ENCODE peak calls at places on chromosomes 3 and 15, in four cellular contexts. One of them, this sample, is unnamed.

GRCh38 chr3:167913218-167913902 is 177.8 kb downstream of the SERPINI1 start:
- DNase-seq in GM23338: peak
- DNase-seq in amniotic stem cell: no peak
- DNase-seq in cardiac fibroblast: peak
- DNase-seq in this sample: peak

GRCh38 chr15:73756947-73757513 is 3.9 kb upstream of the INSYN1 start:
- DNase-seq in GM23338: no peak
- DNase-seq in amniotic stem cell: no peak
- DNase-seq in cardiac fibroblast: no peak
- DNase-seq in this sample: no peak

GRCh38 chr3:128033102-128033501 is 19.1 kb upstream of the SEC61A1 start:
- DNase-seq in GM23338: no peak
- DNase-seq in amniotic stem cell: no peak
- DNase-seq in cardiac fibroblast: no peak
- DNase-seq in this sample: no peak

GRCh38 chr15:97168704-97169475 is 791.6 kb upstream of the ARRDC4 start:
- DNase-seq in GM23338: peak
- DNase-seq in amniotic stem cell: no peak
- DNase-seq in cardiac fibroblast: no peak
- DNase-seq in this sample: no peak

GRCh38 chr15:93265046-93265658 is 176.1 kb upstream of the RGMA start:
- DNase-seq in GM23338: no peak
- DNase-seq in amniotic stem cell: no peak
- DNase-seq in cardiac fibroblast: no peak
- DNase-seq in this sample: no peak

GRCh38 chr3:114418724-114419543 is 125.1 kb downstream of the TIGIT start:
- DNase-seq in GM23338: peak
- DNase-seq in amniotic stem cell: peak
- DNase-seq in cardiac fibroblast: peak
- DNase-seq in this sample: peak

GRCh38 chr3:190122198-190122771 is 1.6 kb upstream of the P3H2 start:
- DNase-seq in GM23338: peak
- DNase-seq in amniotic stem cell: no peak
- DNase-seq in cardiac fibroblast: peak
- DNase-seq in this sample: peak

GRCh38 chr3:193225726-193226125 is 15.3 kb upstream of the PLAAT1 start:
- DNase-seq in GM23338: peak
- DNase-seq in amniotic stem cell: no peak
- DNase-seq in cardiac fibroblast: no peak
- DNase-seq in this sample: no peak

GRCh38 chr15:53791616-53792015 is 32.2 kb upstream of the WDR72 start:
- DNase-seq in GM23338: no peak
- DNase-seq in amniotic stem cell: no peak
- DNase-seq in cardiac fibroblast: no peak
- DNase-seq in this sample: no peak

GRCh38 chr3:190989213-190989612 is 126.7 kb upstream of the GMNC start:
- DNase-seq in GM23338: no peak
- DNase-seq in amniotic stem cell: no peak
- DNase-seq in cardiac fibroblast: no peak
- DNase-seq in this sample: no peak

GRCh38 chr3:161854232-161854771 is 357.7 kb downstream of the OTOL1 start:
- DNase-seq in GM23338: peak
- DNase-seq in amniotic stem cell: no peak
- DNase-seq in cardiac fibroblast: peak
- DNase-seq in this sample: peak

GRCh38 chr3:116393199-116393598 is 52.1 kb downstream of the LSAMP start:
- DNase-seq in GM23338: no peak
- DNase-seq in amniotic stem cell: no peak
- DNase-seq in cardiac fibroblast: no peak
- DNase-seq in this sample: no peak

GRCh38 chr3:184560992-184561328 is 625 bp upstream of the EPHB3 start:
- DNase-seq in GM23338: no peak
- DNase-seq in amniotic stem cell: no peak
- DNase-seq in cardiac fibroblast: no peak
- DNase-seq in this sample: no peak

GRCh38 chr3:156516951-156517350 is 38.0 kb downstream of the SSR3 start:
- DNase-seq in GM23338: no peak
- DNase-seq in amniotic stem cell: no peak
- DNase-seq in cardiac fibroblast: no peak
- DNase-seq in this sample: no peak

GRCh38 chr15:69081310-69082004 is 67.0 kb downstream of the NOX5 start:
- DNase-seq in GM23338: peak
- DNase-seq in amniotic stem cell: no peak
- DNase-seq in cardiac fibroblast: peak
- DNase-seq in this sample: peak

GRCh38 chr3:134677196-134677986 is 26.6 kb upstream of the KY start:
- DNase-seq in GM23338: peak
- DNase-seq in amniotic stem cell: no peak
- DNase-seq in cardiac fibroblast: peak
- DNase-seq in this sample: no peak

GRCh38 chr3:17964113-17964512 is 221.7 kb upstream of the TBC1D5 start:
- DNase-seq in GM23338: no peak
- DNase-seq in amniotic stem cell: no peak
- DNase-seq in cardiac fibroblast: no peak
- DNase-seq in this sample: no peak

GRCh38 chr3:126435456-126436315 is 40.0 kb downstream of the ZXDC start:
- DNase-seq in GM23338: no peak
- DNase-seq in amniotic stem cell: no peak
- DNase-seq in cardiac fibroblast: no peak
- DNase-seq in this sample: no peak

GRCh38 chr3:123605789-123606234 is 21.0 kb upstream of the HACD2 start:
- DNase-seq in GM23338: peak
- DNase-seq in amniotic stem cell: no peak
- DNase-seq in cardiac fibroblast: no peak
- DNase-seq in this sample: no peak

GRCh38 chr3:37770938-37771918 is 90.5 kb upstream of the CTDSPL start:
- DNase-seq in GM23338: no peak
- DNase-seq in amniotic stem cell: no peak
- DNase-seq in cardiac fibroblast: peak
- DNase-seq in this sample: no peak

GRCh38 chr15:98439523-98439942 is 208.8 kb upstream of the IGF1R start:
- DNase-seq in GM23338: no peak
- DNase-seq in amniotic stem cell: no peak
- DNase-seq in cardiac fibroblast: no peak
- DNase-seq in this sample: no peak

GRCh38 chr3:40985195-40985594 is 214.1 kb upstream of the CTNNB1 start:
- DNase-seq in GM23338: no peak
- DNase-seq in amniotic stem cell: no peak
- DNase-seq in cardiac fibroblast: no peak
- DNase-seq in this sample: no peak